ENCODE peak calls at places on chromosomes 3 and 15, in ten cellular contexts. One of them, this sample, is unnamed.
A peak's percentile ranks its signal among the peaks of the same experiment; 100 is the strongest.

GRCh38 chr3:143484851-143485512 is 363.3 kb downstream of the SLC9A9 start:
- DNase-seq in PC-9: peak; percentile 9
- DNase-seq in heart right ventricle: no peak
- DNase-seq in cardiac muscle cell: no peak
- DNase-seq in sigmoid colon: no peak
- DNase-seq in CD8-positive, alpha-beta memory T cell: no peak
- DNase-seq in Panc1: no peak
- DNase-seq in neuronal stem cell: no peak
- DNase-seq in GM12878: no peak
- DNase-seq in lower lobe of right lung: no peak
- DNase-seq in this sample: no peak

GRCh38 chr3:40741729-40742128 is 217.0 kb downstream of the ZNF621 start:
- DNase-seq in CD8-positive, alpha-beta memory T cell: no peak
- DNase-seq in heart right ventricle: peak; percentile 73
- DNase-seq in sigmoid colon: peak; percentile 82
- DNase-seq in cardiac muscle cell: no peak
- DNase-seq in neuronal stem cell: peak; percentile 6
- DNase-seq in PC-9: no peak
- DNase-seq in lower lobe of right lung: no peak
- DNase-seq in GM12878: no peak
- DNase-seq in Panc1: no peak
- DNase-seq in this sample: peak; percentile 66

GRCh38 chr3:173789530-173789929 is 392.0 kb downstream of the NLGN1 start:
- DNase-seq in PC-9: no peak
- DNase-seq in heart right ventricle: no peak
- DNase-seq in Panc1: no peak
- DNase-seq in neuronal stem cell: no peak
- DNase-seq in CD8-positive, alpha-beta memory T cell: no peak
- DNase-seq in GM12878: no peak
- DNase-seq in cardiac muscle cell: no peak
- DNase-seq in lower lobe of right lung: no peak
- DNase-seq in sigmoid colon: no peak
- DNase-seq in this sample: no peak

GRCh38 chr3:127396473-127396872 is 108.6 kb upstream of the PRR20G start:
- DNase-seq in GM12878: no peak
- DNase-seq in PC-9: no peak
- DNase-seq in sigmoid colon: no peak
- DNase-seq in heart right ventricle: no peak
- DNase-seq in neuronal stem cell: peak; percentile 36
- DNase-seq in cardiac muscle cell: no peak
- DNase-seq in Panc1: no peak
- DNase-seq in lower lobe of right lung: peak; percentile 37
- DNase-seq in CD8-positive, alpha-beta memory T cell: no peak
- DNase-seq in this sample: no peak

GRCh38 chr3:71987089-71987735 is 202.3 kb upstream of the PROK2 start:
- DNase-seq in sigmoid colon: no peak
- DNase-seq in GM12878: no peak
- DNase-seq in Panc1: no peak
- DNase-seq in heart right ventricle: no peak
- DNase-seq in PC-9: no peak
- DNase-seq in neuronal stem cell: no peak
- DNase-seq in CD8-positive, alpha-beta memory T cell: no peak
- DNase-seq in cardiac muscle cell: no peak
- DNase-seq in lower lobe of right lung: no peak
- DNase-seq in this sample: no peak

GRCh38 chr3:193859195-193859594 is 266.2 kb downstream of the OPA1 start:
- DNase-seq in GM12878: no peak
- DNase-seq in Panc1: no peak
- DNase-seq in cardiac muscle cell: no peak
- DNase-seq in neuronal stem cell: no peak
- DNase-seq in heart right ventricle: no peak
- DNase-seq in PC-9: peak; percentile 69
- DNase-seq in CD8-positive, alpha-beta memory T cell: no peak
- DNase-seq in lower lobe of right lung: no peak
- DNase-seq in sigmoid colon: no peak
- DNase-seq in this sample: no peak

GRCh38 chr15:74789741-74790079 is 7.8 kb downstream of the CSK start:
- DNase-seq in PC-9: no peak
- DNase-seq in CD8-positive, alpha-beta memory T cell: no peak
- DNase-seq in neuronal stem cell: no peak
- DNase-seq in heart right ventricle: no peak
- DNase-seq in sigmoid colon: peak; percentile 61
- DNase-seq in GM12878: no peak
- DNase-seq in Panc1: no peak
- DNase-seq in cardiac muscle cell: no peak
- DNase-seq in lower lobe of right lung: no peak
- DNase-seq in this sample: no peak

GRCh38 chr15:68365140-68365745 is 66.7 kb downstream of the ITGA11 start:
- DNase-seq in Panc1: no peak
- DNase-seq in CD8-positive, alpha-beta memory T cell: no peak
- DNase-seq in PC-9: no peak
- DNase-seq in heart right ventricle: peak; percentile 55
- DNase-seq in lower lobe of right lung: no peak
- DNase-seq in sigmoid colon: no peak
- DNase-seq in neuronal stem cell: no peak
- DNase-seq in GM12878: no peak
- DNase-seq in cardiac muscle cell: no peak
- DNase-seq in this sample: no peak

GRCh38 chr3:50675179-50676030 is 678 bp downstream of the DOCK3 start:
- DNase-seq in neuronal stem cell: peak; percentile 56
- DNase-seq in cardiac muscle cell: peak; percentile 60
- DNase-seq in GM12878: no peak
- DNase-seq in heart right ventricle: peak; percentile 49
- DNase-seq in sigmoid colon: peak; percentile 72
- DNase-seq in CD8-positive, alpha-beta memory T cell: peak; percentile 23
- DNase-seq in lower lobe of right lung: peak; percentile 59
- DNase-seq in Panc1: no peak
- DNase-seq in PC-9: peak; percentile 67
- DNase-seq in this sample: peak; percentile 24

GRCh38 chr15:96261575-96262034 is 68.9 kb upstream of the NR2F2 start:
- DNase-seq in heart right ventricle: no peak
- DNase-seq in cardiac muscle cell: no peak
- DNase-seq in CD8-positive, alpha-beta memory T cell: no peak
- DNase-seq in sigmoid colon: no peak
- DNase-seq in neuronal stem cell: no peak
- DNase-seq in lower lobe of right lung: no peak
- DNase-seq in GM12878: peak; percentile 64
- DNase-seq in Panc1: no peak
- DNase-seq in PC-9: no peak
- DNase-seq in this sample: no peak

GRCh38 chr3:149315694-149316093 is 17.7 kb downstream of the TM4SF18 start:
- DNase-seq in cardiac muscle cell: no peak
- DNase-seq in lower lobe of right lung: no peak
- DNase-seq in Panc1: no peak
- DNase-seq in neuronal stem cell: no peak
- DNase-seq in heart right ventricle: no peak
- DNase-seq in CD8-positive, alpha-beta memory T cell: no peak
- DNase-seq in sigmoid colon: no peak
- DNase-seq in PC-9: no peak
- DNase-seq in GM12878: no peak
- DNase-seq in this sample: no peak

GRCh38 chr15:63389902-63390301 is 8.3 kb upstream of the CA12 start:
- DNase-seq in sigmoid colon: no peak
- DNase-seq in GM12878: no peak
- DNase-seq in Panc1: no peak
- DNase-seq in cardiac muscle cell: no peak
- DNase-seq in neuronal stem cell: no peak
- DNase-seq in PC-9: peak; percentile 76
- DNase-seq in lower lobe of right lung: peak; percentile 77
- DNase-seq in heart right ventricle: no peak
- DNase-seq in CD8-positive, alpha-beta memory T cell: no peak
- DNase-seq in this sample: peak; percentile 30

GRCh38 chr15:59817834-59818233 is 128.7 kb upstream of the BNIP2 start:
- DNase-seq in cardiac muscle cell: no peak
- DNase-seq in neuronal stem cell: no peak
- DNase-seq in lower lobe of right lung: no peak
- DNase-seq in Panc1: no peak
- DNase-seq in GM12878: no peak
- DNase-seq in sigmoid colon: no peak
- DNase-seq in CD8-positive, alpha-beta memory T cell: no peak
- DNase-seq in PC-9: no peak
- DNase-seq in heart right ventricle: no peak
- DNase-seq in this sample: no peak

GRCh38 chr3:59108091-59108815 is 58.4 kb upstream of the CFAP20DC start:
- DNase-seq in sigmoid colon: no peak
- DNase-seq in PC-9: no peak
- DNase-seq in lower lobe of right lung: no peak
- DNase-seq in GM12878: no peak
- DNase-seq in cardiac muscle cell: no peak
- DNase-seq in neuronal stem cell: no peak
- DNase-seq in Panc1: peak; percentile 28
- DNase-seq in CD8-positive, alpha-beta memory T cell: no peak
- DNase-seq in heart right ventricle: no peak
- DNase-seq in this sample: no peak

GRCh38 chr15:30878515-30878914 is 25.2 kb upstream of the FAN1 start:
- DNase-seq in Panc1: no peak
- DNase-seq in heart right ventricle: no peak
- DNase-seq in neuronal stem cell: no peak
- DNase-seq in PC-9: no peak
- DNase-seq in lower lobe of right lung: no peak
- DNase-seq in CD8-positive, alpha-beta memory T cell: no peak
- DNase-seq in sigmoid colon: no peak
- DNase-seq in GM12878: no peak
- DNase-seq in cardiac muscle cell: no peak
- DNase-seq in this sample: no peak

GRCh38 chr15:73957276-73957675 is 31.0 kb downstream of the LOXL1 start:
- DNase-seq in CD8-positive, alpha-beta memory T cell: no peak
- DNase-seq in PC-9: peak; percentile 46
- DNase-seq in GM12878: no peak
- DNase-seq in neuronal stem cell: no peak
- DNase-seq in lower lobe of right lung: no peak
- DNase-seq in cardiac muscle cell: no peak
- DNase-seq in heart right ventricle: no peak
- DNase-seq in Panc1: no peak
- DNase-seq in sigmoid colon: peak; percentile 57
- DNase-seq in this sample: no peak

GRCh38 chr15:39963806-39964205 is 29.9 kb downstream of the EIF2AK4 start:
- DNase-seq in GM12878: no peak
- DNase-seq in heart right ventricle: no peak
- DNase-seq in neuronal stem cell: no peak
- DNase-seq in PC-9: no peak
- DNase-seq in cardiac muscle cell: no peak
- DNase-seq in CD8-positive, alpha-beta memory T cell: no peak
- DNase-seq in Panc1: no peak
- DNase-seq in sigmoid colon: no peak
- DNase-seq in lower lobe of right lung: no peak
- DNase-seq in this sample: no peak
- H3K36me3 ChIP-seq in GM12878: peaks cover 4% of the 10 kb centered on the region
- H3K36me3 ChIP-seq in heart right ventricle: peaks cover 4% of the 10 kb centered on the region
- H3K36me3 ChIP-seq in neuronal stem cell: peaks cover 91% of the 10 kb centered on the region
- H3K36me3 ChIP-seq in PC-9: peaks cover 5% of the 10 kb centered on the region
- H3K36me3 ChIP-seq in cardiac muscle cell: peaks cover 28% of the 10 kb centered on the region
- H3K36me3 ChIP-seq in CD8-positive, alpha-beta memory T cell: peaks cover 22% of the 10 kb centered on the region
- H3K36me3 ChIP-seq in Panc1: peaks cover 27% of the 10 kb centered on the region
- H3K36me3 ChIP-seq in sigmoid colon: peaks cover 23% of the 10 kb centered on the region
- H3K36me3 ChIP-seq in lower lobe of right lung: peaks cover 78% of the 10 kb centered on the region
- H3K36me3 ChIP-seq in this sample: no peaks in the 10 kb centered on the region

DNA sequence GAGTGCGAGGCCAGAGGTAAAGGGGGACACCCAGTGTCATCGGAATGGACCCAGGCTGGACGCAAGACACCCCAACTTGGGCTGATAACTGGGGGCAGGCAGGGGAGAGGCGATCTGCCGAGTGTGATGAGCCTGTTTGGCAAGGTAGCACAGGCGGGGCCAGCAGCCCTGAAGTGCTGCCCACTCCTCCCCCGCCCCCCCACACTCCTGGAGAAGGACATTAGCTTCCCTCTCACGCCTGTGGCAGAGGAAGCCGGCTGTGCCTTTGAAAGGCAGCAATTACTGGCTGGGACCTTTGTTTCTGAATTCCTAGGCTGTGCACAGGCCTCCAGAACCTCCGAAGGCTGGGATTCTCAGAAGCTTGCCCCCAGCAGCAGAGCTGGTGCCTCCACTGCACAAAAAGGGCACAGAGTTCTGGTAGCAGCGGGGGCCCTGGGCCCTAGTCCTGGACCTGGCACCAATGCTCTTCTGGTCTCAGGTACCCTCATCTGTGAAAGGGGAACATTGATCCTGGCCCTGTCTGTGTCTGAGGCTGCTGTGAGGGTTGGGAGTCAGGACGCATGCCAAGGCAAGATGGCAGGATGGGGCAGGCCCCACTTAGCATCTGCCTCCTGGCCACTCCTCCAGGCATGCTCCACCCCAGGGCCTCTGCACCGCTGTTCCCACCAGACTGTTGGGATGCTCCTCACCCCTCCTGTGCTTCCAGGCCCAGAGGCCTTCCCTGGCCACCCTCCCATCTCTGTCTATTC is 28.6 kb downstream of the IQSEC1 start:
- DNase-seq in lower lobe of right lung: peak; percentile 21
- DNase-seq in neuronal stem cell: peak; percentile 55
- DNase-seq in GM12878: no peak
- DNase-seq in cardiac muscle cell: no peak
- DNase-seq in heart right ventricle: no peak
- DNase-seq in Panc1: no peak
- DNase-seq in CD8-positive, alpha-beta memory T cell: no peak
- DNase-seq in sigmoid colon: no peak
- DNase-seq in PC-9: no peak
- DNase-seq in this sample: no peak
- H3K27ac ChIP-seq in lower lobe of right lung: no peak overlapping the region
- H3K27ac ChIP-seq in neuronal stem cell: peak overlapping the region; percentile 61
- H3K27ac ChIP-seq in GM12878: no peak overlapping the region
- H3K27ac ChIP-seq in cardiac muscle cell: no peak overlapping the region
- H3K27ac ChIP-seq in heart right ventricle: no peak overlapping the region
- H3K27ac ChIP-seq in Panc1: no peak overlapping the region
- H3K27ac ChIP-seq in CD8-positive, alpha-beta memory T cell: no peak overlapping the region
- H3K27ac ChIP-seq in sigmoid colon: no peak overlapping the region
- H3K27ac ChIP-seq in PC-9: no peak overlapping the region
- H3K27ac ChIP-seq in this sample: no peak overlapping the region

DNA sequence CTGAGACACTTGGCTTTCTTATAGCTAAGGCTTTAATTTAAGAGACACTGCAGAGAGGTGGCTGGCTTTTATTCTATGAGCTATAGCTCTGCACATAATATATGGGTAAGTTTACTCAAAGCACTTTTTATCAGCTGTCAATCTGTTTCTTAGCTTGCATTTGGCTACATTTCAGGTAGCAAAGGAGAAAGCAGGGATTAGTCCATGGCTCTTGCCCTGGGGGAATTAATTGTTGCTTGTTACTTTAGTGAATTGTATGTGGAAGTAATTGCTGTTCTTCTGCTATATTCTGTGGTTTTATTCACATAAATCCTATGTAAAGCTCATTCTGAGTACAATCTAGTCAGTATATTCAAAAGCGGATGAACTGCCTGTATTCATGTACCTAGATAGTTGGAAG is 14.4 kb upstream of the CCDC39 start:
- DNase-seq in PC-9: no peak
- DNase-seq in sigmoid colon: no peak
- DNase-seq in CD8-positive, alpha-beta memory T cell: no peak
- DNase-seq in lower lobe of right lung: no peak
- DNase-seq in Panc1: no peak
- DNase-seq in heart right ventricle: no peak
- DNase-seq in GM12878: no peak
- DNase-seq in cardiac muscle cell: no peak
- DNase-seq in neuronal stem cell: no peak
- DNase-seq in this sample: no peak
- H3K27me3 ChIP-seq in PC-9: no peaks in the 10 kb centered on the region
- H3K27me3 ChIP-seq in sigmoid colon: no peaks in the 10 kb centered on the region
- H3K27me3 ChIP-seq in CD8-positive, alpha-beta memory T cell: no peaks in the 10 kb centered on the region
- H3K27me3 ChIP-seq in lower lobe of right lung: no peaks in the 10 kb centered on the region
- H3K27me3 ChIP-seq in Panc1: no peaks in the 10 kb centered on the region
- H3K27me3 ChIP-seq in heart right ventricle: no peaks in the 10 kb centered on the region
- H3K27me3 ChIP-seq in GM12878: no peaks in the 10 kb centered on the region
- H3K27me3 ChIP-seq in cardiac muscle cell: no peaks in the 10 kb centered on the region
- H3K27me3 ChIP-seq in neuronal stem cell: peaks cover 2% of the 10 kb centered on the region
- H3K27me3 ChIP-seq in this sample: no peaks in the 10 kb centered on the region

GRCh38 chr15:90432253-90432652 is 44.2 kb downstream of the IQGAP1 start:
- DNase-seq in Panc1: no peak
- DNase-seq in GM12878: no peak
- DNase-seq in neuronal stem cell: no peak
- DNase-seq in cardiac muscle cell: no peak
- DNase-seq in heart right ventricle: no peak
- DNase-seq in PC-9: no peak
- DNase-seq in lower lobe of right lung: no peak
- DNase-seq in sigmoid colon: no peak
- DNase-seq in CD8-positive, alpha-beta memory T cell: no peak
- DNase-seq in this sample: no peak
- H3K36me3 ChIP-seq in Panc1: peaks cover 14% of the 10 kb centered on the region
- H3K36me3 ChIP-seq in GM12878: peaks cover 2% of the 10 kb centered on the region
- H3K36me3 ChIP-seq in neuronal stem cell: peaks cover 40% of the 10 kb centered on the region
- H3K36me3 ChIP-seq in cardiac muscle cell: no peaks in the 10 kb centered on the region
- H3K36me3 ChIP-seq in heart right ventricle: no peaks in the 10 kb centered on the region
- H3K36me3 ChIP-seq in PC-9: peaks cover 16% of the 10 kb centered on the region
- H3K36me3 ChIP-seq in lower lobe of right lung: peaks cover 56% of the 10 kb centered on the region
- H3K36me3 ChIP-seq in sigmoid colon: no peaks in the 10 kb centered on the region
- H3K36me3 ChIP-seq in CD8-positive, alpha-beta memory T cell: no peaks in the 10 kb centered on the region
- H3K36me3 ChIP-seq in this sample: no peaks in the 10 kb centered on the region